ENCODE peak calls at places on chromosome 20, in ten cellular contexts. One of them, this sample, is unnamed.

GRCh38 chr20:34084227-34084923 is 27.7 kb downstream of the EIF2S2 start:
- DNase-seq in M059J: no peak
- DNase-seq in T follicular helper cell: no peak
- DNase-seq in NCI-H1092 treated with DMSO at 0.1 percent for 48 hours: no peak
- DNase-seq in stimulated activated CD8-positive, alpha-beta memory T cell treated with anti-CD3 and anti-CD28 coated beads, Interleukin-7, amount 100 ng/mL, for 1 hour: no peak
- DNase-seq in kidney glomerular epithelial cell: no peak
- DNase-seq in NCI-H748 treated with DMSO at 0.1 percent for 48 hours: no peak
- DNase-seq in neural crest cell: no peak
- DNase-seq in cortex of kidney: no peak
- DNase-seq in WTC11: no peak
- DNase-seq in this sample: no peak

GRCh38 chr20:13302647-13303425 is 81.8 kb downstream of the ISM1 start:
- DNase-seq in M059J: peak
- DNase-seq in T follicular helper cell: peak
- DNase-seq in NCI-H1092 treated with DMSO at 0.1 percent for 48 hours: peak
- DNase-seq in stimulated activated CD8-positive, alpha-beta memory T cell treated with anti-CD3 and anti-CD28 coated beads, Interleukin-7, amount 100 ng/mL, for 1 hour: no peak
- DNase-seq in kidney glomerular epithelial cell: no peak
- DNase-seq in NCI-H748 treated with DMSO at 0.1 percent for 48 hours: peak
- DNase-seq in neural crest cell: peak
- DNase-seq in cortex of kidney: no peak
- DNase-seq in WTC11: peak
- DNase-seq in this sample: peak

GRCh38 chr20:47392015-47392720 is 35.7 kb upstream of the ZMYND8 start:
- DNase-seq in M059J: peak
- DNase-seq in T follicular helper cell: no peak
- DNase-seq in NCI-H1092 treated with DMSO at 0.1 percent for 48 hours: no peak
- DNase-seq in stimulated activated CD8-positive, alpha-beta memory T cell treated with anti-CD3 and anti-CD28 coated beads, Interleukin-7, amount 100 ng/mL, for 1 hour: no peak
- DNase-seq in kidney glomerular epithelial cell: no peak
- DNase-seq in NCI-H748 treated with DMSO at 0.1 percent for 48 hours: no peak
- DNase-seq in neural crest cell: no peak
- DNase-seq in cortex of kidney: no peak
- DNase-seq in WTC11: no peak
- DNase-seq in this sample: no peak

GRCh38 chr20:49938173-49939163 is 2.3 kb downstream of the RNF114 start:
- DNase-seq in M059J: peak
- DNase-seq in T follicular helper cell: no peak
- DNase-seq in NCI-H1092 treated with DMSO at 0.1 percent for 48 hours: no peak
- DNase-seq in stimulated activated CD8-positive, alpha-beta memory T cell treated with anti-CD3 and anti-CD28 coated beads, Interleukin-7, amount 100 ng/mL, for 1 hour: no peak
- DNase-seq in kidney glomerular epithelial cell: peak
- DNase-seq in NCI-H748 treated with DMSO at 0.1 percent for 48 hours: no peak
- DNase-seq in neural crest cell: no peak
- DNase-seq in cortex of kidney: no peak
- DNase-seq in WTC11: no peak
- DNase-seq in this sample: no peak

GRCh38 chr20:3374296-3374695 is 33.2 kb downstream of the DNAAF9 start:
- DNase-seq in M059J: no peak
- DNase-seq in T follicular helper cell: no peak
- DNase-seq in NCI-H1092 treated with DMSO at 0.1 percent for 48 hours: no peak
- DNase-seq in stimulated activated CD8-positive, alpha-beta memory T cell treated with anti-CD3 and anti-CD28 coated beads, Interleukin-7, amount 100 ng/mL, for 1 hour: no peak
- DNase-seq in kidney glomerular epithelial cell: peak
- DNase-seq in NCI-H748 treated with DMSO at 0.1 percent for 48 hours: no peak
- DNase-seq in neural crest cell: no peak
- DNase-seq in cortex of kidney: no peak
- DNase-seq in WTC11: no peak
- DNase-seq in this sample: no peak

GRCh38 chr20:49288784-49289696 is 11.2 kb upstream of the ZNFX1 start:
- DNase-seq in M059J: no peak
- DNase-seq in T follicular helper cell: no peak
- DNase-seq in NCI-H1092 treated with DMSO at 0.1 percent for 48 hours: no peak
- DNase-seq in stimulated activated CD8-positive, alpha-beta memory T cell treated with anti-CD3 and anti-CD28 coated beads, Interleukin-7, amount 100 ng/mL, for 1 hour: no peak
- DNase-seq in kidney glomerular epithelial cell: no peak
- DNase-seq in NCI-H748 treated with DMSO at 0.1 percent for 48 hours: no peak
- DNase-seq in neural crest cell: no peak
- DNase-seq in cortex of kidney: no peak
- DNase-seq in WTC11: no peak
- DNase-seq in this sample: no peak

GRCh38 chr20:49570828-49571552 is 3.1 kb upstream of the PTGIS start:
- DNase-seq in M059J: peak
- DNase-seq in T follicular helper cell: no peak
- DNase-seq in NCI-H1092 treated with DMSO at 0.1 percent for 48 hours: no peak
- DNase-seq in stimulated activated CD8-positive, alpha-beta memory T cell treated with anti-CD3 and anti-CD28 coated beads, Interleukin-7, amount 100 ng/mL, for 1 hour: no peak
- DNase-seq in kidney glomerular epithelial cell: no peak
- DNase-seq in NCI-H748 treated with DMSO at 0.1 percent for 48 hours: no peak
- DNase-seq in neural crest cell: no peak
- DNase-seq in cortex of kidney: no peak
- DNase-seq in WTC11: no peak
- DNase-seq in this sample: no peak

GRCh38 chr20:53346266-53346665 is 247.4 kb downstream of the ZNF217 start:
- DNase-seq in M059J: peak
- DNase-seq in T follicular helper cell: no peak
- DNase-seq in NCI-H1092 treated with DMSO at 0.1 percent for 48 hours: no peak
- DNase-seq in stimulated activated CD8-positive, alpha-beta memory T cell treated with anti-CD3 and anti-CD28 coated beads, Interleukin-7, amount 100 ng/mL, for 1 hour: no peak
- DNase-seq in kidney glomerular epithelial cell: peak
- DNase-seq in NCI-H748 treated with DMSO at 0.1 percent for 48 hours: no peak
- DNase-seq in neural crest cell: no peak
- DNase-seq in cortex of kidney: no peak
- DNase-seq in WTC11: no peak
- DNase-seq in this sample: no peak

GRCh38 chr20:24634855-24635254 is 165.4 kb downstream of the SYNDIG1 start:
- DNase-seq in M059J: peak
- DNase-seq in T follicular helper cell: no peak
- DNase-seq in NCI-H1092 treated with DMSO at 0.1 percent for 48 hours: peak
- DNase-seq in stimulated activated CD8-positive, alpha-beta memory T cell treated with anti-CD3 and anti-CD28 coated beads, Interleukin-7, amount 100 ng/mL, for 1 hour: no peak
- DNase-seq in kidney glomerular epithelial cell: peak
- DNase-seq in NCI-H748 treated with DMSO at 0.1 percent for 48 hours: no peak
- DNase-seq in neural crest cell: no peak
- DNase-seq in cortex of kidney: no peak
- DNase-seq in WTC11: no peak
- DNase-seq in this sample: no peak

GRCh38 chr20:59772931-59773913 is 160.2 kb downstream of the SYCP2 start:
- DNase-seq in M059J: no peak
- DNase-seq in T follicular helper cell: no peak
- DNase-seq in NCI-H1092 treated with DMSO at 0.1 percent for 48 hours: no peak
- DNase-seq in stimulated activated CD8-positive, alpha-beta memory T cell treated with anti-CD3 and anti-CD28 coated beads, Interleukin-7, amount 100 ng/mL, for 1 hour: no peak
- DNase-seq in kidney glomerular epithelial cell: no peak
- DNase-seq in NCI-H748 treated with DMSO at 0.1 percent for 48 hours: no peak
- DNase-seq in neural crest cell: no peak
- DNase-seq in cortex of kidney: no peak
- DNase-seq in WTC11: no peak
- DNase-seq in this sample: no peak

GRCh38 chr20:2261105-2261504 is 34.7 kb upstream of the TGM3 start:
- DNase-seq in M059J: peak
- DNase-seq in T follicular helper cell: no peak
- DNase-seq in NCI-H1092 treated with DMSO at 0.1 percent for 48 hours: no peak
- DNase-seq in stimulated activated CD8-positive, alpha-beta memory T cell treated with anti-CD3 and anti-CD28 coated beads, Interleukin-7, amount 100 ng/mL, for 1 hour: no peak
- DNase-seq in kidney glomerular epithelial cell: no peak
- DNase-seq in NCI-H748 treated with DMSO at 0.1 percent for 48 hours: peak
- DNase-seq in neural crest cell: no peak
- DNase-seq in cortex of kidney: no peak
- DNase-seq in WTC11: no peak
- DNase-seq in this sample: no peak

GRCh38 chr20:43409041-43409913 is 48.4 kb upstream of the SRSF6 start:
- DNase-seq in M059J: peak
- DNase-seq in T follicular helper cell: no peak
- DNase-seq in NCI-H1092 treated with DMSO at 0.1 percent for 48 hours: peak
- DNase-seq in stimulated activated CD8-positive, alpha-beta memory T cell treated with anti-CD3 and anti-CD28 coated beads, Interleukin-7, amount 100 ng/mL, for 1 hour: no peak
- DNase-seq in kidney glomerular epithelial cell: no peak
- DNase-seq in NCI-H748 treated with DMSO at 0.1 percent for 48 hours: peak
- DNase-seq in neural crest cell: peak
- DNase-seq in cortex of kidney: no peak
- DNase-seq in WTC11: peak
- DNase-seq in this sample: peak

GRCh38 chr20:23293689-23294088 is 56.9 kb upstream of the NXT1 start:
- DNase-seq in M059J: no peak
- DNase-seq in T follicular helper cell: no peak
- DNase-seq in NCI-H1092 treated with DMSO at 0.1 percent for 48 hours: no peak
- DNase-seq in stimulated activated CD8-positive, alpha-beta memory T cell treated with anti-CD3 and anti-CD28 coated beads, Interleukin-7, amount 100 ng/mL, for 1 hour: no peak
- DNase-seq in kidney glomerular epithelial cell: no peak
- DNase-seq in NCI-H748 treated with DMSO at 0.1 percent for 48 hours: no peak
- DNase-seq in neural crest cell: no peak
- DNase-seq in cortex of kidney: no peak
- DNase-seq in WTC11: no peak
- DNase-seq in this sample: no peak

GRCh38 chr20:43761396-43762340 is 34.9 kb upstream of the GTSF1L start:
- DNase-seq in M059J: peak
- DNase-seq in T follicular helper cell: no peak
- DNase-seq in NCI-H1092 treated with DMSO at 0.1 percent for 48 hours: peak
- DNase-seq in stimulated activated CD8-positive, alpha-beta memory T cell treated with anti-CD3 and anti-CD28 coated beads, Interleukin-7, amount 100 ng/mL, for 1 hour: no peak
- DNase-seq in kidney glomerular epithelial cell: no peak
- DNase-seq in NCI-H748 treated with DMSO at 0.1 percent for 48 hours: peak
- DNase-seq in neural crest cell: no peak
- DNase-seq in cortex of kidney: no peak
- DNase-seq in WTC11: no peak
- DNase-seq in this sample: peak

GRCh38 chr20:8853805-8854338 is 215.0 kb upstream of the PLCB4 start:
- DNase-seq in M059J: peak
- DNase-seq in T follicular helper cell: no peak
- DNase-seq in NCI-H1092 treated with DMSO at 0.1 percent for 48 hours: peak
- DNase-seq in stimulated activated CD8-positive, alpha-beta memory T cell treated with anti-CD3 and anti-CD28 coated beads, Interleukin-7, amount 100 ng/mL, for 1 hour: no peak
- DNase-seq in kidney glomerular epithelial cell: peak
- DNase-seq in NCI-H748 treated with DMSO at 0.1 percent for 48 hours: peak
- DNase-seq in neural crest cell: peak
- DNase-seq in cortex of kidney: no peak
- DNase-seq in WTC11: no peak
- DNase-seq in this sample: peak

GRCh38 chr20:62795023-62795761 is 1.1 kb upstream of the MRGBP start:
- DNase-seq in M059J: peak
- DNase-seq in T follicular helper cell: peak
- DNase-seq in NCI-H1092 treated with DMSO at 0.1 percent for 48 hours: peak
- DNase-seq in stimulated activated CD8-positive, alpha-beta memory T cell treated with anti-CD3 and anti-CD28 coated beads, Interleukin-7, amount 100 ng/mL, for 1 hour: peak
- DNase-seq in kidney glomerular epithelial cell: no peak
- DNase-seq in NCI-H748 treated with DMSO at 0.1 percent for 48 hours: peak
- DNase-seq in neural crest cell: peak
- DNase-seq in cortex of kidney: no peak
- DNase-seq in WTC11: peak
- DNase-seq in this sample: no peak

GRCh38 chr20:32495949-32496348 is 89.2 kb downstream of the NOL4L start:
- DNase-seq in M059J: no peak
- DNase-seq in T follicular helper cell: no peak
- DNase-seq in NCI-H1092 treated with DMSO at 0.1 percent for 48 hours: no peak
- DNase-seq in stimulated activated CD8-positive, alpha-beta memory T cell treated with anti-CD3 and anti-CD28 coated beads, Interleukin-7, amount 100 ng/mL, for 1 hour: no peak
- DNase-seq in kidney glomerular epithelial cell: no peak
- DNase-seq in NCI-H748 treated with DMSO at 0.1 percent for 48 hours: no peak
- DNase-seq in neural crest cell: no peak
- DNase-seq in cortex of kidney: no peak
- DNase-seq in WTC11: no peak
- DNase-seq in this sample: no peak

GRCh38 chr20:49508435-49509199 is 26.1 kb upstream of the KCNB1 start:
- DNase-seq in M059J: peak
- DNase-seq in T follicular helper cell: no peak
- DNase-seq in NCI-H1092 treated with DMSO at 0.1 percent for 48 hours: peak
- DNase-seq in stimulated activated CD8-positive, alpha-beta memory T cell treated with anti-CD3 and anti-CD28 coated beads, Interleukin-7, amount 100 ng/mL, for 1 hour: no peak
- DNase-seq in kidney glomerular epithelial cell: peak
- DNase-seq in NCI-H748 treated with DMSO at 0.1 percent for 48 hours: peak
- DNase-seq in neural crest cell: peak
- DNase-seq in cortex of kidney: no peak
- DNase-seq in WTC11: no peak
- DNase-seq in this sample: peak

GRCh38 chr20:6651016-6651415 is 116.5 kb upstream of the BMP2 start:
- DNase-seq in M059J: peak
- DNase-seq in T follicular helper cell: no peak
- DNase-seq in NCI-H1092 treated with DMSO at 0.1 percent for 48 hours: no peak
- DNase-seq in stimulated activated CD8-positive, alpha-beta memory T cell treated with anti-CD3 and anti-CD28 coated beads, Interleukin-7, amount 100 ng/mL, for 1 hour: no peak
- DNase-seq in kidney glomerular epithelial cell: peak
- DNase-seq in NCI-H748 treated with DMSO at 0.1 percent for 48 hours: no peak
- DNase-seq in neural crest cell: no peak
- DNase-seq in cortex of kidney: no peak
- DNase-seq in WTC11: no peak
- DNase-seq in this sample: no peak

GRCh38 chr20:3808141-3808479 is 12.0 kb downstream of the CDC25B start:
- DNase-seq in M059J: peak
- DNase-seq in T follicular helper cell: no peak
- DNase-seq in NCI-H1092 treated with DMSO at 0.1 percent for 48 hours: no peak
- DNase-seq in stimulated activated CD8-positive, alpha-beta memory T cell treated with anti-CD3 and anti-CD28 coated beads, Interleukin-7, amount 100 ng/mL, for 1 hour: no peak
- DNase-seq in kidney glomerular epithelial cell: peak
- DNase-seq in NCI-H748 treated with DMSO at 0.1 percent for 48 hours: no peak
- DNase-seq in neural crest cell: no peak
- DNase-seq in cortex of kidney: no peak
- DNase-seq in WTC11: no peak
- DNase-seq in this sample: peak

GRCh38 chr20:37640600-37641561 is 52.9 kb upstream of the CTNNBL1 start:
- DNase-seq in M059J: peak
- DNase-seq in T follicular helper cell: no peak
- DNase-seq in NCI-H1092 treated with DMSO at 0.1 percent for 48 hours: peak
- DNase-seq in stimulated activated CD8-positive, alpha-beta memory T cell treated with anti-CD3 and anti-CD28 coated beads, Interleukin-7, amount 100 ng/mL, for 1 hour: no peak
- DNase-seq in kidney glomerular epithelial cell: no peak
- DNase-seq in NCI-H748 treated with DMSO at 0.1 percent for 48 hours: no peak
- DNase-seq in neural crest cell: no peak
- DNase-seq in cortex of kidney: no peak
- DNase-seq in WTC11: no peak
- DNase-seq in this sample: no peak

GRCh38 chr20:1266167-1266973 is at the start of gene SNPH:
- DNase-seq in M059J: peak
- DNase-seq in T follicular helper cell: peak
- DNase-seq in NCI-H1092 treated with DMSO at 0.1 percent for 48 hours: peak
- DNase-seq in stimulated activated CD8-positive, alpha-beta memory T cell treated with anti-CD3 and anti-CD28 coated beads, Interleukin-7, amount 100 ng/mL, for 1 hour: peak
- DNase-seq in kidney glomerular epithelial cell: peak
- DNase-seq in NCI-H748 treated with DMSO at 0.1 percent for 48 hours: peak
- DNase-seq in neural crest cell: peak
- DNase-seq in cortex of kidney: no peak
- DNase-seq in WTC11: peak
- DNase-seq in this sample: peak

GRCh38 chr20:34190262-34190661 is 51.0 kb upstream of the ASIP start:
- DNase-seq in M059J: no peak
- DNase-seq in T follicular helper cell: no peak
- DNase-seq in NCI-H1092 treated with DMSO at 0.1 percent for 48 hours: no peak
- DNase-seq in stimulated activated CD8-positive, alpha-beta memory T cell treated with anti-CD3 and anti-CD28 coated beads, Interleukin-7, amount 100 ng/mL, for 1 hour: no peak
- DNase-seq in kidney glomerular epithelial cell: no peak
- DNase-seq in NCI-H748 treated with DMSO at 0.1 percent for 48 hours: no peak
- DNase-seq in neural crest cell: no peak
- DNase-seq in cortex of kidney: no peak
- DNase-seq in WTC11: no peak
- DNase-seq in this sample: no peak

GRCh38 chr20:63831696-63832686 is 927 bp upstream of the ZBTB46 start:
- DNase-seq in M059J: no peak
- DNase-seq in T follicular helper cell: no peak
- DNase-seq in NCI-H1092 treated with DMSO at 0.1 percent for 48 hours: no peak
- DNase-seq in stimulated activated CD8-positive, alpha-beta memory T cell treated with anti-CD3 and anti-CD28 coated beads, Interleukin-7, amount 100 ng/mL, for 1 hour: no peak
- DNase-seq in kidney glomerular epithelial cell: no peak
- DNase-seq in NCI-H748 treated with DMSO at 0.1 percent for 48 hours: no peak
- DNase-seq in neural crest cell: no peak
- DNase-seq in cortex of kidney: peak
- DNase-seq in WTC11: peak
- DNase-seq in this sample: no peak

GRCh38 chr20:37356387-37356786 is 10.4 kb downstream of the SRC start:
- DNase-seq in M059J: peak
- DNase-seq in T follicular helper cell: no peak
- DNase-seq in NCI-H1092 treated with DMSO at 0.1 percent for 48 hours: no peak
- DNase-seq in stimulated activated CD8-positive, alpha-beta memory T cell treated with anti-CD3 and anti-CD28 coated beads, Interleukin-7, amount 100 ng/mL, for 1 hour: no peak
- DNase-seq in kidney glomerular epithelial cell: no peak
- DNase-seq in NCI-H748 treated with DMSO at 0.1 percent for 48 hours: no peak
- DNase-seq in neural crest cell: no peak
- DNase-seq in cortex of kidney: no peak
- DNase-seq in WTC11: no peak
- DNase-seq in this sample: no peak

GRCh38 chr20:7147220-7147601 is 379.7 kb downstream of the BMP2 start:
- DNase-seq in M059J: no peak
- DNase-seq in T follicular helper cell: no peak
- DNase-seq in NCI-H1092 treated with DMSO at 0.1 percent for 48 hours: no peak
- DNase-seq in stimulated activated CD8-positive, alpha-beta memory T cell treated with anti-CD3 and anti-CD28 coated beads, Interleukin-7, amount 100 ng/mL, for 1 hour: no peak
- DNase-seq in kidney glomerular epithelial cell: no peak
- DNase-seq in NCI-H748 treated with DMSO at 0.1 percent for 48 hours: no peak
- DNase-seq in neural crest cell: no peak
- DNase-seq in cortex of kidney: no peak
- DNase-seq in WTC11: no peak
- DNase-seq in this sample: no peak

GRCh38 chr20:17010181-17010580 is 216.7 kb upstream of the PCSK2 start:
- DNase-seq in M059J: no peak
- DNase-seq in T follicular helper cell: no peak
- DNase-seq in NCI-H1092 treated with DMSO at 0.1 percent for 48 hours: no peak
- DNase-seq in stimulated activated CD8-positive, alpha-beta memory T cell treated with anti-CD3 and anti-CD28 coated beads, Interleukin-7, amount 100 ng/mL, for 1 hour: no peak
- DNase-seq in kidney glomerular epithelial cell: no peak
- DNase-seq in NCI-H748 treated with DMSO at 0.1 percent for 48 hours: no peak
- DNase-seq in neural crest cell: no peak
- DNase-seq in cortex of kidney: no peak
- DNase-seq in WTC11: no peak
- DNase-seq in this sample: no peak

GRCh38 chr20:55888655-55889054 is 116.7 kb downstream of the CBLN4 start:
- DNase-seq in M059J: peak
- DNase-seq in T follicular helper cell: no peak
- DNase-seq in NCI-H1092 treated with DMSO at 0.1 percent for 48 hours: no peak
- DNase-seq in stimulated activated CD8-positive, alpha-beta memory T cell treated with anti-CD3 and anti-CD28 coated beads, Interleukin-7, amount 100 ng/mL, for 1 hour: no peak
- DNase-seq in kidney glomerular epithelial cell: no peak
- DNase-seq in NCI-H748 treated with DMSO at 0.1 percent for 48 hours: no peak
- DNase-seq in neural crest cell: no peak
- DNase-seq in cortex of kidney: no peak
- DNase-seq in WTC11: no peak
- DNase-seq in this sample: no peak

This sample was measured in NCI-H774.